ENCODE peak calls at places on chromosomes 13 and 19, in nine cellular contexts. L, P, I, N, M, Q, A, W and E are unnamed samples.

GRCh38 chr13:98509271-98510155 is 67.4 kb downstream of the STK24 start:
- DNase-seq in A (no peak), M (peak), Q (no peak), I (peak), P (peak), L (no peak), W (no peak), N (no peak), E (peak)

GRCh38 chr19:48123907-48124675 is 13.5 kb upstream of the PLA2G4C start:
- DNase-seq in A (no peak), W (no peak), L (no peak), P (no peak), M (peak), I (no peak), N (no peak), Q (no peak), E (peak)

GRCh38 chr13:46687810-46688209 is 109.2 kb downstream of the ESD start:
- DNase-seq in I (no peak), P (no peak), L (no peak), N (no peak), A (no peak), W (no peak), Q (no peak), M (peak), E (peak)

GRCh38 chr13:76853481-76853880 is 32.7 kb downstream of the KCTD12 start:
- DNase-seq in Q (no peak), L (no peak), P (no peak), M (no peak), I (no peak), N (no peak), W (no peak), A (no peak), E (peak)

GRCh38 chr19:18612051-18612771 is 459 bp upstream of the TMEM59L start:
- DNase-seq in Q (no peak), A (no peak), M (no peak), W (no peak), I (no peak), P (no peak), L (no peak), N (no peak), E (no peak)

GRCh38 chr19:3984908-3985642 is at the start of gene EEF2:
- DNase-seq in M (peak), Q (peak), L (peak), W (peak), I (peak), P (peak), A (peak), N (peak), E (peak)

GRCh38 chr13:99926014-99926731 is 45.4 kb downstream of the ZIC5 start:
- DNase-seq in P (peak), N (no peak), A (no peak), I (no peak), W (no peak), Q (no peak), M (peak), L (no peak), E (no peak)

GRCh38 chr13:111844222-111844671 is 222.7 kb upstream of the SOX1 start:
- DNase-seq in L (no peak), N (no peak), Q (no peak), I (no peak), W (no peak), A (no peak), P (no peak), M (no peak), E (no peak)

GRCh38 chr19:10361569-10362011 is 18.8 kb downstream of the TYK2 start:
- DNase-seq in I (no peak), A (no peak), L (no peak), N (no peak), W (no peak), P (no peak), Q (no peak), M (no peak), E (no peak)

GRCh38 chr13:32825481-32825880 is 190.7 kb upstream of the KL start:
- DNase-seq in M (no peak), P (no peak), I (no peak), W (no peak), N (no peak), L (no peak), Q (no peak), A (no peak), E (no peak)

GRCh38 chr13:32830632-32831031 is 185.6 kb upstream of the KL start:
- DNase-seq in N (no peak), A (no peak), I (no peak), M (no peak), Q (no peak), W (no peak), P (no peak), L (no peak), E (no peak)

GRCh38 chr13:32828711-32829110 is 187.5 kb upstream of the KL start:
- DNase-seq in W (no peak), P (no peak), M (no peak), Q (no peak), A (no peak), N (no peak), L (no peak), I (no peak), E (no peak)

GRCh38 chr13:32829269-32829668 is 187.0 kb upstream of the KL start:
- DNase-seq in N (no peak), I (no peak), P (no peak), A (no peak), W (no peak), L (no peak), M (no peak), Q (no peak), E (no peak)

GRCh38 chr13:32829676-32830091 is 186.5 kb upstream of the KL start:
- DNase-seq in I (no peak), L (no peak), A (no peak), M (peak), N (no peak), P (no peak), Q (no peak), W (no peak), E (peak)
- TF ChIP-seq CTCF in I (no peak), L (no peak), A (no peak), M (no peak), N (no peak), P (no peak), Q (no peak), W (no peak), E (no peak)

DNA sequence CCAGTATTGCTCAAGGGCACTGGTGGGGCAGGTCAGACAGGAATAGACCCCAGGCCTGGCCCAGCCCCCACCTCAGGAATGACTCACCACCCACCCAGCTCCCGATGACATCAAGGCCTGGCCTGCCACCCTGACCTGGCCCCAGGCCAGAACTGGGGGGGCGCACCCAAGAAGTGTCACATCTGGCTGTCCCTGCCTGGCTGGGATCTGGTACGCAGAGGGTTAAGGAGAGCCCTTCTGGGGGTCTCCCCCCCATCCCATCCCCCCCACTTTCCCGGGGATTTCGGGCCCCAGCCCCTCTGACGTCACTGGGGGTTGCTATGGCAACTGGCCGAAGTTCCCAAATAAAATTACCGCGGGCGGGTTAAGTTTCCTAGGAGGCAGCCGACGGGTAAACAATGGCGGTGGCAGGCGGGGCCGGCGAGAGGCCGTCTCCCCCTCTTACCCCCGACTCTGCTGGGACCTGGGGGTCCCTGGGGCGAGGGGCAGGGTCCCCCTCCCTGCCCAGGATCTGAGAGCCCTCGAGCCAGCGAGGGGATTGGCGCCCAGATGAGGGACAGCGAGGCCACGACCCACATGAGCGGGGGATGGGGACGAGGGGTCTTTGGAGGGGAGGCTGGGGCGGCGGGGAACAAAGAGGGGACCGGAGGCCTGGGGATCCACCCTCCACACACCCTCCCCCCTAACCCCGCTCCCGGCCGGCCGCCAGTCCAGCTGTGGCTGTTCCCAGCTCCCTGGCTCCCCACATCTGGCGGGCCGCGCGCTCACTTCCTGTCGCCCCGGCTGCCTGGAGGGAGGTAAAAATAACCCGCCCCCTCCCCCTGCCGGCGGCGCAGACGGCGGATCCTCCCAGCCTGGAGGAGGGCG is 29.7 kb upstream of the NANOS3 start:
- DNase-seq in A (peak), Q (peak), M (peak), L (peak), I (peak), P (peak), W (peak), N (peak), E (peak)
- TF ChIP-seq CTCF in A (peak), Q (peak), M (no peak), L (peak), I (peak), P (no peak), W (peak), N (no peak), E (peak)

DNA sequence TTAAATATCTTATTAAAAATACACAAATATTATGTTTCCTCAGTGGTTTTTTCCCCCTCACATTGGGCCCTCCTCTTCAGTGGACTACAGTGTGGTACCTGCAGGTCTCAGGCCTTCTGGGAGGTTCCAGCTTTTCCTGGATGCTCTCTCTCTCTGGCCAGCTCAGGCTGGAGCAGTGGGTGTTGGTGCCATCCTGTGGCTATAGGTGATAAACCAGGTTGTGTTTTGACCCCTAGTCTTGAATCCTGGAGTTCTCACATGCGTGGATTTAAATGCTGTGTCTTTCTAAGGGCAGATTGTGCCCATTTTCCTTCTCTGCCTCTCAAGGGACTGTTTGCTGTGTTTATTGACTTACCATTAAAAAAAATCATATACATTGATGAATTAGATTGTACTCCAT is 41.2 kb upstream of the ZNF527 start:
- DNase-seq in I (no peak), L (no peak), A (peak), M (peak), Q (no peak), P (no peak), W (no peak), N (no peak), E (peak)
- TF ChIP-seq CTCF in I (no peak), L (peak), A (no peak), M (peak), Q (no peak), P (no peak), W (no peak), N (no peak), E (peak)

GRCh38 chr19:2201473-2202148 is 34.5 kb downstream of the PLEKHJ1 start:
- DNase-seq in N (no peak), P (no peak), W (no peak), L (no peak), A (no peak), M (no peak), I (no peak), Q (no peak), E (no peak)

GRCh38 chr19:2198317-2198716 is 34.6 kb downstream of the DOT1L start:
- DNase-seq in I (no peak), Q (no peak), W (no peak), A (no peak), N (no peak), L (no peak), P (no peak), M (no peak), E (no peak)

GRCh38 chr19:2197270-2197669 is 33.5 kb downstream of the DOT1L start:
- DNase-seq in M (no peak), P (no peak), W (no peak), N (no peak), I (no peak), Q (no peak), L (no peak), A (no peak), E (no peak)

GRCh38 chr19:2199861-2200623 is 36.1 kb downstream of the PLEKHJ1 start:
- DNase-seq in Q (no peak), L (no peak), I (no peak), W (no peak), N (no peak), A (no peak), M (no peak), P (no peak), E (no peak)

DNA sequence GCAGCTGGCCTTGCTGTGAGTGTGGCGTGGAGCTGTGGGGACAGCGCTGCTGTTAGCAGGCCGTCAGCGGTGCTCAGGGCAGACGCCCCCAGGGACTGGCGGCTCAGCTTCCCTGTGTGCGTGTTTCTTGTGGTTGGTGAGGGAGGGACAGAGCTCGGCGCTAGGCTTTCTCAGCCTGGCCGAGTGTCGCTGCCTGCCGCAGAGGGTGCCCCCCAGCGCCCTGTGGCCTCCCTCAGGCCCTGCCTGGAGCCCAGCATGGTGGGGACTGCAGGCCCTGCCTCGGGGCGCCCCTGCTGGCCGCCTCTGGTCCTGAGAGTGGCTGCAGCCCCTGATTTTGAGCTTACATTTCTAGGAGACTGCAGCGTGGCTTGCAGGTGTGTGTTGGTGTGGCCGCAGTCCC is 35.5 kb downstream of the DOT1L start:
- DNase-seq in N (no peak), I (no peak), P (no peak), W (no peak), Q (no peak), M (no peak), L (peak), A (peak), E (no peak)
- TF ChIP-seq CTCF in N (no peak), I (no peak), P (no peak), W (peak), Q (no peak), M (peak), L (peak), A (peak), E (no peak)